ENCODE peak calls at places on chromosome 21, in four cellular contexts. J is neuronal stem cell, L is right atrium auricular region, S is right cardiac atrium. Y is an unnamed sample.
A peak's percentile ranks its signal among the peaks of the same experiment; 100 is the strongest.

GRCh38 chr21:36188081-36188681 is 31.6 kb downstream of the DOP1B start:
- DNase-seq in J (no peak), S (no peak), L (no peak), Y (no peak)

GRCh38 chr21:19368944-19369343 is 965.4 kb upstream of the TMPRSS15 start:
- DNase-seq in L (no peak), J (no peak), S (no peak), Y (no peak)

GRCh38 chr21:38965910-38966504 is 160.3 kb downstream of the ETS2 start:
- DNase-seq in L (no peak), J (no peak), S (no peak), Y (no peak)

GRCh38 chr21:44304846-44305245 is 5.0 kb downstream of the PFKL start:
- DNase-seq in S (no peak), L (no peak), J (peak; percentile 42), Y (peak; percentile 32)

GRCh38 chr21:33265664-33266049 is 510 bp upstream of the IL10RB start:
- DNase-seq in L (peak; percentile 72), S (peak; percentile 78), J (peak; percentile 6), Y (no peak)

GRCh38 chr21:26756491-26757159 is 88.6 kb downstream of the ADAMTS1 start:
- DNase-seq in S (no peak), J (no peak), L (no peak), Y (no peak)

GRCh38 chr21:33332143-33332542 is 7.4 kb downstream of the IFNAR1 start:
- DNase-seq in L (no peak), S (no peak), J (no peak), Y (no peak)

GRCh38 chr21:17931080-17931479 is 111.9 kb upstream of the C21orf91 start:
- DNase-seq in S (no peak), L (no peak), J (no peak), Y (no peak)

GRCh38 chr21:42414928-42415769 is 11.4 kb downstream of the UBASH3A start:
- DNase-seq in L (no peak), J (no peak), S (no peak), Y (peak; percentile 84)

GRCh38 chr21:45128613-45129226 is 54.3 kb downstream of the ADARB1 start:
- DNase-seq in S (peak; percentile 88), L (no peak), J (no peak), Y (peak; percentile 61)

GRCh38 chr21:15190412-15190811 is 125.6 kb upstream of the NRIP1 start:
- DNase-seq in S (no peak), L (no peak), J (no peak), Y (no peak)
- H3K9me3 ChIP-seq in S (no peaks in the 10 kb centered on the region), L (no peaks in the 10 kb centered on the region), J (peaks cover 7% of the 10 kb centered on the region), Y (no peaks in the 10 kb centered on the region)

GRCh38 chr21:37396855-37397254 is 30.3 kb downstream of the DYRK1A start:
- DNase-seq in L (no peak), J (no peak), S (no peak), Y (no peak)
- H3K9me3 ChIP-seq in L (no peaks in the 10 kb centered on the region), J (peaks cover 28% of the 10 kb centered on the region), S (no peaks in the 10 kb centered on the region), Y (no peaks in the 10 kb centered on the region)

DNA sequence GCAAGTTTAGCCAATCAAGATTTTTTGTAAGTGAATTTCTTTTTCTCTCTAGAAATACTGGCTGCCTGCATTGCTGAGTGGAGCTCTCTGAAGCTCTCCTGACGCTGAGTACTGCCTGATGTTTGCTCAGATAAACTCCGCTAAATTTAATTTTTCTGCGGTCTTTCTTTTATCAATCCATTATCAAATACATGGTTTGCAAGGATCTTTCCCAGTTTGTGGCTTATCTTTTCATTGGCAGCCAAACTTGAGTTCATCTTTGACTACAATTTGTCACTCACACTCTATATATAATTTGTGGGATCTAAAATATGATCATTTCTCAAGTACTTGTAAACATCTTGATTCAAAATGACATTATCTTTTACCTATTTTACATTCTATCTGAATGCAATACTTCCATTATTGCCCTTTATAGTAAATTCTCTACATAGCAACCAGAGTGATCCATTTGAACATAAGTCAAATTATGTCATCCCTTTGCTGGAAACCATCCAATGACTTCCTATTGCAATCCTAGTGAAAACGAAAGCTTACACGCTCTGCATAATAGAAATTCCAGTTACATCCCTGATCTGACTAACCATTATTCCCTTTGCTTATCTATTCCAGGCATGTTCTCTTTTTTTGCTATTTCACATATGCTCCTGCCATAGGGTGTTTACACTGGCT is 2131.6 kb downstream of the MRPL39 start:
- DNase-seq in J (no peak), S (no peak), L (no peak), Y (no peak)
- H3K9me3 ChIP-seq in J (no peaks in the 10 kb centered on the region), S (no peaks in the 10 kb centered on the region), L (no peaks in the 10 kb centered on the region), Y (no peaks in the 10 kb centered on the region)

GRCh38 chr21:46596201-46596600 is 8.7 kb downstream of the S100B start:
- DNase-seq in S (no peak), J (no peak), L (no peak), Y (no peak)
- H3K9me3 ChIP-seq in S (no peaks in the 10 kb centered on the region), J (peaks cover 45% of the 10 kb centered on the region), L (no peaks in the 10 kb centered on the region), Y (no peaks in the 10 kb centered on the region)

GRCh38 chr21:34730194-34730593 is 61.4 kb downstream of the CLIC6 start:
- DNase-seq in S (no peak), L (no peak), J (no peak), Y (no peak)

GRCh38 chr21:34730756-34731445 is 62.1 kb downstream of the CLIC6 start:
- DNase-seq in S (no peak), L (no peak), J (no peak), Y (no peak)

GRCh38 chr21:34724857-34725195 is 56.0 kb downstream of the CLIC6 start:
- DNase-seq in L (no peak), J (no peak), S (no peak), Y (no peak)

GRCh38 chr21:34726627-34727337 is 58.0 kb downstream of the CLIC6 start:
- DNase-seq in L (no peak), S (no peak), J (no peak), Y (no peak)

DNA sequence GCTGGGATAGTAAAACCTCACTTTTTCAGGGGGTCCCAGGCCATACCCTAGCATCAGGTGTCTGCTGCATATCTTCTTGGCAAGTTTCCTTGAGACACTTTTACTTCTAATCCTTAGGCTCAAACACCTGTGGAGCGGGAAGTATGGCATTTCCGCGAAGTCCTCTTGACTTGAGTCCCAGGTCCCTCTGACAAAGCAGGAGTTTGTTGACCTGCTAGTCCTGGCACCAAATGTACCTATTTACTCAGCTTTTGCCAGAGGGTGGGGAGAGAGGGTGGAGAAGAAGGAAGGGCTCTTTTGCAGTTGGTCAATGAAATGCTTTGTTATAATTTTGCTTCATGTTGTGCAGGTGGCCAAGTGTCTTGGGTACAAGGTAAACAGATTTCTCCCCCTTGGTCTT is 59.7 kb downstream of the CLIC6 start:
- DNase-seq in S (no peak), J (no peak), L (no peak), Y (no peak)
- H3K9me3 ChIP-seq in S (no peaks in the 10 kb centered on the region), J (no peaks in the 10 kb centered on the region), L (no peaks in the 10 kb centered on the region), Y (no peaks in the 10 kb centered on the region)

DNA sequence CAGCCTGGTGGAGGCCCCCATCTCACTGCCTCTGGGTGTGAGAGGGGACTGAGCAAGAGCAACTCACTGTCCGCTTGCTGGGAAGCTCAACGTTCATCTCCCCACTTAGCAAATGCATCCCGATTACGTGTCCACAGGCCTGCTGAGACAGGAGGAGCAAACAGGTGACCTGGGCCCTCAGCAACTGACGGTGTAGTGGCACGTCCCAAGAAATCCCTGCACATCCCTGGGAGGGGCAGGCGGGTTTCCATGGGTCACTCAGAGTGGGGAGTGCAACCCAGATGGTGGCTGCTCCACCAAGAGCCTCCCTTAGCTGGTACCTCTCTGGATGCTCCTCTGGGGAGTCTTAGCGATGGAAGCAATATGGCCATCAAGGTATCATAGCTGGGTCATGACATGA is 229.4 kb downstream of the DYRK1A start:
- DNase-seq in L (no peak), J (no peak), S (no peak), Y (no peak)
- H3K9me3 ChIP-seq in L (no peaks in the 10 kb centered on the region), J (peaks cover 5% of the 10 kb centered on the region), S (no peaks in the 10 kb centered on the region), Y (no peaks in the 10 kb centered on the region)

GRCh38 chr21:9756677-9757076 is 764.7 kb upstream of the TPTE start:
- DNase-seq in J (no peak), L (no peak), S (no peak), Y (no peak)

GRCh38 chr21:9758141-9758540 is 763.2 kb upstream of the TPTE start:
- DNase-seq in S (no peak), J (no peak), L (no peak), Y (no peak)

GRCh38 chr21:9755611-9756010 is 765.8 kb upstream of the TPTE start:
- DNase-seq in J (no peak), S (no peak), L (no peak), Y (no peak)

GRCh38 chr21:9750341-9751086 is 770.9 kb upstream of the TPTE start:
- DNase-seq in L (no peak), S (no peak), J (no peak), Y (no peak)

GRCh38 chr21:9753943-9754342 is 767.4 kb upstream of the TPTE start:
- DNase-seq in S (no peak), J (no peak), L (no peak), Y (no peak)
- H3K9me3 ChIP-seq in S (no peaks in the 10 kb centered on the region), J (no peaks in the 10 kb centered on the region), L (no peaks in the 10 kb centered on the region), Y (no peaks in the 10 kb centered on the region)

Y was measured in T-helper 17 cell.